ENCODE peak calls at places on chromosomes 7 and 10, in nine cellular contexts. J is NCI-H748 treated with DMSO at 0.1 percent for 48 hours, D is Ammon's horn, Y is right cardiac atrium, R is psoas muscle, K is right atrium auricular region, Z is RWPE2, B is mesothelial cell of epicardium, O is mucosa of gallbladder. W is an unnamed sample.
A peak's percentile ranks its signal among the peaks of the same experiment; 100 is the strongest.

GRCh38 chr10:129959544-129960492 is 4.3 kb downstream of the EBF3 start:
- DNase-seq in J (no peak), D (no peak), Y (no peak), R (no peak), K (no peak), Z (no peak), B (no peak), O (no peak), W (no peak)

GRCh38 chr7:41777894-41778596 is 75.2 kb upstream of the INHBA start:
- DNase-seq in J (no peak), D (peak; percentile 10), Y (no peak), R (no peak), K (no peak), Z (no peak), B (no peak), O (no peak), W (no peak)

GRCh38 chr7:90411510-90411909 is 8.2 kb downstream of the CLDN12 start:
- DNase-seq in J (peak; percentile 20), D (no peak), Y (no peak), R (no peak), K (no peak), Z (no peak), B (no peak), O (no peak), W (no peak)

GRCh38 chr10:27744478-27745379 is 890 bp downstream of the MKX start:
- DNase-seq in J (no peak), D (no peak), Y (peak; percentile 28), R (peak; percentile 29), K (no peak), Z (peak; percentile 57), B (peak; percentile 34), O (no peak), W (peak; percentile 40)

GRCh38 chr10:72759584-72759983 is 67.6 kb downstream of the MCU start:
- DNase-seq in J (no peak), D (no peak), Y (no peak), R (no peak), K (no peak), Z (no peak), B (no peak), O (no peak), W (no peak)

GRCh38 chr7:115240242-115240641 is 318.3 kb downstream of the MDFIC start:
- DNase-seq in J (no peak), D (no peak), Y (no peak), R (no peak), K (no peak), Z (no peak), B (no peak), O (no peak), W (no peak)

GRCh38 chr10:69043931-69044531 is 43.9 kb upstream of the SRGN start:
- DNase-seq in J (no peak), D (no peak), Y (no peak), R (no peak), K (no peak), Z (no peak), B (no peak), O (no peak), W (no peak)

GRCh38 chr7:17943006-17943405 is 2.7 kb upstream of the SNX13 start:
- DNase-seq in J (no peak), D (no peak), Y (no peak), R (no peak), K (no peak), Z (no peak), B (no peak), O (no peak), W (no peak)

GRCh38 chr7:36758879-36759278 is 34.6 kb upstream of the AOAH start:
- DNase-seq in J (no peak), D (no peak), Y (no peak), R (no peak), K (no peak), Z (no peak), B (no peak), O (no peak), W (no peak)

GRCh38 chr7:157080111-157080730 is 58.5 kb upstream of the UBE3C start:
- DNase-seq in J (no peak), D (no peak), Y (no peak), R (no peak), K (no peak), Z (no peak), B (no peak), O (no peak), W (no peak)

GRCh38 chr7:30920584-30921539 is 9.2 kb downstream of the AQP1 start:
- DNase-seq in J (no peak), D (no peak), Y (peak; percentile 72), R (no peak), K (peak; percentile 63), Z (peak; percentile 47), B (peak; percentile 8), O (no peak), W (no peak)

GRCh38 chr10:86556532-86556931 is 34.9 kb upstream of the WAPL start:
- DNase-seq in J (no peak), D (no peak), Y (no peak), R (no peak), K (no peak), Z (no peak), B (no peak), O (no peak), W (no peak)

GRCh38 chr10:97412891-97413304 is 11.8 kb upstream of the RRP12 start:
- DNase-seq in J (no peak), D (no peak), Y (no peak), R (no peak), K (no peak), Z (peak; percentile 85), B (no peak), O (no peak), W (no peak)

GRCh38 chr10:5999440-6000165 is 22.3 kb upstream of the IL15RA start:
- DNase-seq in J (no peak), D (no peak), Y (no peak), R (no peak), K (no peak), Z (no peak), B (no peak), O (no peak), W (no peak)

GRCh38 chr10:58641095-58641531 is 128.4 kb downstream of the BICC1 start:
- DNase-seq in J (peak; percentile 17), D (no peak), Y (no peak), R (no peak), K (no peak), Z (peak; percentile 66), B (no peak), O (no peak), W (no peak)

GRCh38 chr7:17632401-17632800 is 307.9 kb downstream of the SNX13 start:
- DNase-seq in J (no peak), D (no peak), Y (no peak), R (no peak), K (no peak), Z (no peak), B (no peak), O (no peak), W (no peak)

GRCh38 chr7:103437623-103438022 is 8.4 kb downstream of the SLC26A5 start:
- DNase-seq in J (no peak), D (no peak), Y (no peak), R (no peak), K (no peak), Z (no peak), B (no peak), O (no peak), W (no peak)

GRCh38 chr10:14686356-14686755 is 88.3 kb downstream of the FAM107B start:
- DNase-seq in J (no peak), D (no peak), Y (no peak), R (no peak), K (no peak), Z (no peak), B (no peak), O (no peak), W (no peak)

GRCh38 chr10:89575037-89575436 is 39.6 kb upstream of the SLC16A12 start:
- DNase-seq in J (no peak), D (no peak), Y (no peak), R (no peak), K (no peak), Z (no peak), B (no peak), O (no peak), W (no peak)

GRCh38 chr10:26437637-26438461 is at the start of gene APBB1IP:
- DNase-seq in J (no peak), D (peak; percentile 71), Y (peak; percentile 85), R (peak; percentile 86), K (peak; percentile 91), Z (no peak), B (no peak), O (peak; percentile 68), W (peak; percentile 37)

GRCh38 chr7:151761256-151761655 is 115.7 kb downstream of the PRKAG2 start:
- DNase-seq in J (no peak), D (no peak), Y (no peak), R (no peak), K (no peak), Z (no peak), B (no peak), O (no peak), W (no peak)

GRCh38 chr10:116721991-116722392 is 20.4 kb downstream of the HSPA12A start:
- DNase-seq in J (no peak), D (no peak), Y (no peak), R (no peak), K (no peak), Z (no peak), B (no peak), O (no peak), W (no peak)

GRCh38 chr10:24205846-24206245 is 3.1 kb upstream of the KIAA1217 start:
- DNase-seq in J (no peak), D (no peak), Y (no peak), R (no peak), K (no peak), Z (no peak), B (no peak), O (no peak), W (no peak)

GRCh38 chr7:26081627-26082026 is 70.4 kb upstream of the NFE2L3 start:
- DNase-seq in J (no peak), D (no peak), Y (no peak), R (no peak), K (no peak), Z (no peak), B (no peak), O (no peak), W (no peak)

GRCh38 chr10:122911889-122912484 is 1.6 kb downstream of the FAM24A start:
- DNase-seq in J (no peak), D (peak; percentile 8), Y (peak; percentile 19), R (peak; percentile 17), K (no peak), Z (no peak), B (peak; percentile 43), O (peak; percentile 43), W (peak; percentile 40)